ENCODE peak calls at places on chromosomes 3 and 15, in six cellular contexts. T is osteoblast, L is psoas muscle, N is epithelial cell of proximal tubule, D is uterus, X is GM20000. E is an unnamed sample.
A peak's percentile ranks its signal among the peaks of the same experiment; 100 is the strongest.

GRCh38 chr3:42658091-42658770 is 4.7 kb downstream of the ZBTB47 start:
- DNase-seq in T (peak; percentile 66), L (no peak), N (no peak), D (no peak), X (no peak), E (peak; percentile 57)

GRCh38 chr3:72414481-72415016 is 433.7 kb downstream of the SHQ1 start:
- DNase-seq in T (no peak), L (no peak), N (no peak), D (no peak), X (no peak), E (no peak)

GRCh38 chr15:66714543-66714981 is 12.5 kb downstream of the SMAD6 start:
- DNase-seq in T (peak; percentile 86), L (no peak), N (no peak), D (no peak), X (no peak), E (no peak)

GRCh38 chr3:119481079-119481478 is 12.3 kb downstream of the POGLUT1 start:
- DNase-seq in T (peak; percentile 37), L (no peak), N (no peak), D (no peak), X (no peak), E (no peak)

GRCh38 chr3:62554264-62554799 is 181.0 kb upstream of the FEZF2 start:
- DNase-seq in T (no peak), L (no peak), N (no peak), D (no peak), X (no peak), E (no peak)

GRCh38 chr3:157369712-157370447 is 66.8 kb upstream of the PTX3 start:
- DNase-seq in T (no peak), L (no peak), N (peak; percentile 25), D (no peak), X (no peak), E (no peak)

GRCh38 chr3:16236856-16237393 is 27.8 kb downstream of the DPH3 start:
- DNase-seq in T (no peak), L (no peak), N (no peak), D (no peak), X (no peak), E (no peak)

GRCh38 chr3:134476977-134477376 is 8.8 kb downstream of the ANAPC13 start:
- DNase-seq in T (no peak), L (peak; percentile 66), N (no peak), D (no peak), X (no peak), E (no peak)

GRCh38 chr3:40258555-40258954 is 51.0 kb upstream of the EIF1B start:
- DNase-seq in T (no peak), L (no peak), N (no peak), D (no peak), X (no peak), E (no peak)
- TF ChIP-seq CTCF in T (no peak), L (no peak), N (peak; percentile 14), D (no peak), X (no peak), E (peak; percentile 11)

DNA sequence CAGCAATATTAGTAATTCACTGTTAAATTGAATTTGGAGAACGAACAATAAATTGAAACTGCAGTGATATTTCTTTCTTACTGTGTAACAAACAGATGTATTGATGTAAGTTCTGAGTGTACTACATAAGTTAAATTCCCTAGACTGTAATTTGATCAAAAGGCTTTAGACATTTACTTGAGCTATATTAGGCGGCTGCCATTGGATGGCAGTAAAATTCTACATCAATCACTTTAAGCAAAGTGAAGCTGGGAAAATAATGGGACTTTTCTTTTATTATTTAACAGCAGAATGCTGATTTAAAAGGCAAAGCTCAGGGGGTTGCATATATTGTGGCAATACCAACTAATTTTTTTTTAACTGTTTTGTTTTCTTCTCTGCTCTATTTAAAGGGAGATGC is 212.6 kb upstream of the PLSCR5 start:
- DNase-seq in T (no peak), L (no peak), N (no peak), D (no peak), X (no peak), E (no peak)
- TF ChIP-seq CTCF in T (peak; percentile 67), L (peak; percentile 37), N (peak; percentile 62), D (no peak), X (no peak), E (peak; percentile 59)

GRCh38 chr15:52678468-52679231 is 538 bp downstream of the ATOSA start:
- DNase-seq in T (peak; percentile 92), L (peak; percentile 69), N (no peak), D (peak; percentile 67), X (peak; percentile 44), E (peak; percentile 85)
- TF ChIP-seq CTCF in T (no peak), L (no peak), N (no peak), D (no peak), X (no peak), E (peak; percentile 19)

DNA sequence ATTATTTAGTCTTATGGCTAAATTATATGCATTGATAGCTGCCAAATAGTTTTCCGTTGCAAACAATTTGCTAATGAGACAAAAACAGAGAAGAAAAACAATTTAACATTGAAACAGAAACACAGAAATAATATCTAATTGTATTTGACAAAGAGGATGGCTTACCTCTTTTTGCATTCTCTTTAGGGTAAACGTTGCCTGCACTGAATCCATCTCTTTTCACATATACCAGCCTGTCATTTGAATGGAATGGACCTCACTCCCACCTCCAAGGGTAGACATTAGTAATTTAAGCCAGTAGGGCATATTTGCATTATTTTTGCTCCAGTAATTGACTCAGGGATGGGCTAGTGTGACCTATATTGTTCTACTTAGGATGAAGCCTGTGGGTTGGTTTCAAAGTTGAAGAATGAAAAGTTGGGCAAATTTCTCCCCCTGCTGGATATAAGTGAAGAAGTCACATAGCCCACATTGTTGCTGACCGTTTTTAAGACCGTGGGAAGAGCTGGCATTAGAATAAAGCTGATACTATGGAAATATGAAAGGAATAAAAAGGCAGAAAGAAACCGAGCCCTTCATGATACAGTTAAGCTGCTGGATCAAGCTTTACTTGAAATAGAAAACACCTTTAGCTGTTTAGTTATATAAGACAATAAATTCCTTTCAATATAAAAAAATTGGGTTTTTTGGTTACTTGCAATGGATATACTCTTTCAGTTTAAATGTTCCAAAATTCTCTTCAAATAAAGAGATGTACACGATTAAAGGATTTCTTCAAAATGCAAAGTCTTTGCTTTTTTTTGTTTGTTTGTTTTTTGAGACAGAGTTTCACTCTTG is 26.9 kb downstream of the PIERCE2 start:
- DNase-seq in T (peak; percentile 91), L (no peak), N (peak; percentile 22), D (no peak), X (peak; percentile 54), E (no peak)
- TF ChIP-seq CTCF in T (peak; percentile 60), L (peak; percentile 38), N (peak; percentile 70), D (peak; percentile 36), X (peak; percentile 27), E (peak; percentile 97)

GRCh38 chr3:164406281-164406680 is 672.0 kb downstream of the SI start:
- DNase-seq in T (no peak), L (no peak), N (no peak), D (no peak), X (no peak), E (no peak)
- TF ChIP-seq CTCF in T (no peak), L (no peak), N (no peak), D (no peak), X (no peak), E (no peak)

GRCh38 chr3:129975332-129976090 is 991 bp downstream of the TRH start:
- DNase-seq in T (no peak), L (peak; percentile 31), N (no peak), D (no peak), X (no peak), E (no peak)
- TF ChIP-seq CTCF in T (peak; percentile 19), L (no peak), N (no peak), D (no peak), X (no peak), E (no peak)

GRCh38 chr3:52456800-52457183 is 1.4 kb downstream of the NISCH start:
- DNase-seq in T (peak; percentile 77), L (no peak), N (no peak), D (no peak), X (no peak), E (no peak)

GRCh38 chr3:52454938-52455282 is 494 bp upstream of the NISCH start:
- DNase-seq in T (peak; percentile 93), L (no peak), N (no peak), D (no peak), X (no peak), E (no peak)

GRCh38 chr3:52454235-52454937 is 545 bp upstream of the TNNC1 start:
- DNase-seq in T (peak; percentile 91), L (no peak), N (no peak), D (no peak), X (no peak), E (no peak)

GRCh38 chr3:52455283-52456168 is at the start of gene NISCH:
- DNase-seq in T (peak; percentile 98), L (peak; percentile 94), N (no peak), D (peak; percentile 90), X (peak; percentile 98), E (peak; percentile 81)

DNA sequence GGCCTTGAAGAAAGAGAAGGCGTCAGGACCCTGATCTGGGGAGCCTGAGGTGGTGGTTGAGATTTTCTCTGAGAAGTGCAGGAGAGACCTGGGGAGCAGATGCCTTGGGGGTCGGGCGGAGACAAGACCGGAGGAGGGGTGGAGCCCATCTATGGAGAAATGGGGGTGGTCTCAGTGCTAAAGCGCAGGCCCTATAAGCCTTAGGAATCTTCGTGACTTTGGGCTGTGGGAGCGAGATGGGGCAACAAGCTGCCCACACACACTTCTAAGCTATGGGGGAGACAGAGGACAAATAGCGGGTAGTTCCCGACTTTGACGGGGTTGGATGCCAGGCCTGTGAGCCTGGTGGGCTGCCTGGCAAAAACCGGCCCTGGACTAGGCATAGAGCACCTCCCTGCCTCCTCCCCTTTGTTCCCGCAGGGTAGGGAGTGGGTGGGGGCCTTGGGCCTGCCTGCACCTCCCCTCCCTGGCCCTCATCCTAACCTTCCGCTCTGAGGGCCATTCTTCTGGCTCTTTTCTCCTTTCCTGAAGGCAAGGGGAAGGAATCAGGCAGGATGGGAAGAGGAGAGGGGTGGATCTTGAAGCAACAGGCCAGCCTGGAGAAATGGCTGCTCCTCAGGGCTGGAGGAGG is 880 bp downstream of the NISCH start:
- DNase-seq in T (peak; percentile 94), L (no peak), N (no peak), D (peak; percentile 51), X (no peak), E (peak; percentile 50)
- TF ChIP-seq CTCF in T (no peak), L (no peak), N (no peak), D (no peak), X (no peak), E (no peak)

DNA sequence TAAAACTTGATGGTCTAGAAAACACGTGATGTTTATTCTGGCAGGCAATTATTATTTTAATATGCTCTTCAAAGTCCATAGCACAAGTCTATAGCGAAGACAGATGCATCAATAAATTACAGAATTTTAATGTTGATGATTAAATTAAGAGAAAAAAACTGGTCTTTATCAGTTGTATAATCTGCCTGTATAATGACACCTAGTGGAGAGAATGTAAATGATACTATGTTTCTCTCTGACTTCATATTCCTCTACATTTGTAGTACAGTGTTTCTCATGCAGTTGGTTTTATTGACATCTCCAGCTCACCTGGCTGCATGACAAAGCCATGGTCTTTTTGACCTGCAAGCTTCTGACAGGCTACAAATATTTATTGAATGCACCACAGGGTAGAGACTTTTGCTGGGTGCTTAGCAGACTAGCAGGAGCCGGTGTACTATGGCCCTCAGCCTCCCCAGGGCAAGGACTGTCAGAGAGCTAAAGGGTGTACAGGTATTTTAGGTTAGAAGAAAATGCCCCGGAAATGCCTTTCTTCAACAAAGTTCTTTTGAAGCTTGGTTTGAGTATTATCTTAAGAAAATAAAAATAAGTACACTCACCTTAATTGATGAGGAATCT is 289.9 kb downstream of the GAP43 start:
- DNase-seq in T (peak; percentile 71), L (no peak), N (no peak), D (no peak), X (no peak), E (no peak)
- TF ChIP-seq CTCF in T (peak; percentile 51), L (peak; percentile 22), N (peak; percentile 45), D (no peak), X (no peak), E (peak; percentile 67)